ENCODE peak calls at places on chromosomes 16 and 17, in four cellular contexts. Z is NCI-H460, G is substantia nigra, U is progenitor cell of endocrine pancreas. Q is an unnamed sample.

GRCh38 chr17:64001091-64001579 is 3.0 kb downstream of the PRR29 start:
- DNase-seq in U (no peak), Z (no peak), G (no peak), Q (no peak)

GRCh38 chr17:38602453-38602852 is 3.3 kb downstream of the SRCIN1 start:
- DNase-seq in U (no peak), G (no peak), Z (no peak), Q (no peak)

GRCh38 chr16:19884021-19884485 is 595 bp downstream of the GPRC5B start:
- DNase-seq in U (peak; percentile 25), G (no peak), Z (no peak), Q (peak; percentile 40)

GRCh38 chr16:29674188-29674587 is 4.8 kb upstream of the QPRT start:
- DNase-seq in G (peak; percentile 84), U (no peak), Z (no peak), Q (peak; percentile 43)

GRCh38 chr17:6261496-6261895 is 173.4 kb downstream of the AIPL1 start:
- DNase-seq in G (no peak), Z (no peak), U (no peak), Q (no peak)

GRCh38 chr17:71412803-71413202 is 708.0 kb upstream of the SOX9 start:
- DNase-seq in U (no peak), G (no peak), Z (peak; percentile 60), Q (no peak)

GRCh38 chr17:47844814-47845453 is 3.9 kb upstream of the SCRN2 start:
- DNase-seq in U (no peak), G (no peak), Z (no peak), Q (no peak)

GRCh38 chr17:83199500-83200201 is 120.2 kb downstream of the METRNL start:
- DNase-seq in U (no peak), G (no peak), Z (no peak), Q (peak; percentile 46)

GRCh38 chr17:65088621-65089385 is 32.3 kb upstream of the GNA13 start:
- DNase-seq in G (no peak), U (no peak), Z (no peak), Q (no peak)

GRCh38 chr16:50371936-50372595 is 3.3 kb upstream of the BRD7 start:
- DNase-seq in U (no peak), G (peak; percentile 44), Z (no peak), Q (no peak)

GRCh38 chr16:2170587-2171435 is 15.2 kb downstream of the TRAF7 start:
- DNase-seq in Z (no peak), U (no peak), G (no peak), Q (no peak)

GRCh38 chr16:87979352-87979751 is 28.1 kb downstream of the BANP start:
- DNase-seq in G (no peak), Z (no peak), U (no peak), Q (peak; percentile 46)

GRCh38 chr16:64159986-64160385 is 961.9 kb downstream of the CDH11 start:
- DNase-seq in U (no peak), G (no peak), Z (no peak), Q (no peak)

GRCh38 chr16:85093705-85094104 is 18.6 kb downstream of the CIBAR2 start:
- DNase-seq in Z (no peak), U (no peak), G (no peak), Q (no peak)

GRCh38 chr17:17362531-17362930 is 59.4 kb downstream of the NT5M start:
- DNase-seq in U (no peak), Z (no peak), G (no peak), Q (no peak)

GRCh38 chr16:85169333-85170065 is 57.2 kb upstream of the CIBAR2 start:
- DNase-seq in U (no peak), Z (no peak), G (no peak), Q (no peak)

GRCh38 chr17:2172447-2172938 is 117.6 kb downstream of the HIC1 start:
- DNase-seq in Z (no peak), U (no peak), G (no peak), Q (peak; percentile 64)

GRCh38 chr17:29102046-29102445 is 59.1 kb downstream of the PIPOX start:
- DNase-seq in Z (no peak), U (no peak), G (no peak), Q (no peak)

GRCh38 chr17:71764507-71764906 is 356.3 kb upstream of the SOX9 start:
- DNase-seq in Z (peak; percentile 28), G (no peak), U (peak; percentile 13), Q (peak; percentile 9)

GRCh38 chr17:77644981-77645380 is 313.5 kb upstream of the TNRC6C start:
- DNase-seq in U (no peak), Z (no peak), G (no peak), Q (no peak)

GRCh38 chr16:67936876-67937605 is 391 bp upstream of the PSMB10 start:
- DNase-seq in U (no peak), Z (peak; percentile 40), G (peak; percentile 58), Q (peak; percentile 78)